ENCODE peak calls at places on chromosomes 1 and 21, in four cellular contexts. K, G, T and N are unnamed samples.

GRCh38 chr1:182286761-182287160 is 104.8 kb downstream of the GLUL start:
- DNase-seq in K (no peak), G (no peak), T (no peak), N (no peak)

GRCh38 chr21:41992576-41992975 is 17.6 kb downstream of the ZBTB21 start:
- DNase-seq in K (no peak), G (no peak), T (no peak), N (no peak)

GRCh38 chr1:6599141-6599975 is 3.3 kb downstream of the KLHL21 start:
- DNase-seq in K (no peak), G (no peak), T (no peak), N (no peak)

GRCh38 chr21:22597660-22598255 is 1599.5 kb downstream of the NCAM2 start:
- DNase-seq in K (no peak), G (no peak), T (no peak), N (no peak)

GRCh38 chr1:239219679-239220078 is 166.7 kb upstream of the CHRM3 start:
- DNase-seq in K (no peak), G (no peak), T (no peak), N (no peak)

GRCh38 chr1:77282187-77282865 is 507 bp downstream of the AK5 start:
- DNase-seq in K (no peak), G (peak), T (no peak), N (peak)

GRCh38 chr1:67635055-67635809 is 49.8 kb upstream of the GADD45A start:
- DNase-seq in K (no peak), G (no peak), T (no peak), N (no peak)

GRCh38 chr1:39187276-39188046 is 17.0 kb upstream of the MACF1 start:
- DNase-seq in K (no peak), G (no peak), T (no peak), N (no peak)

GRCh38 chr1:230808268-230808872 is 60.0 kb downstream of the C1orf198 start:
- DNase-seq in K (no peak), G (no peak), T (no peak), N (no peak)

GRCh38 chr1:108661030-108661609 is at the start of gene HENMT1:
- DNase-seq in K (peak), G (peak), T (peak), N (peak)

GRCh38 chr1:208919371-208919770 is 664.1 kb upstream of the CAMK1G start:
- DNase-seq in K (no peak), G (no peak), T (no peak), N (no peak)

GRCh38 chr1:91278754-91279153 is 125.9 kb downstream of the HFM1 start:
- DNase-seq in K (no peak), G (no peak), T (no peak), N (no peak)

GRCh38 chr1:218930879-218931278 is 242.8 kb upstream of the LYPLAL1 start:
- DNase-seq in K (no peak), G (no peak), T (no peak), N (no peak)

GRCh38 chr1:165436994-165437393 is 7.9 kb downstream of the RXRG start:
- DNase-seq in K (no peak), G (no peak), T (no peak), N (no peak)

GRCh38 chr1:52634111-52634510 is 1.1 kb downstream of the SHISAL2A start:
- DNase-seq in K (no peak), G (no peak), T (no peak), N (no peak)

GRCh38 chr1:229397762-229398161 is 36.1 kb downstream of the ACTA1 start:
- DNase-seq in K (no peak), G (no peak), T (no peak), N (no peak)

GRCh38 chr1:25817840-25818501 is 1.8 kb upstream of the MTFR1L start:
- DNase-seq in K (no peak), G (no peak), T (no peak), N (no peak)
- TF ChIP-seq TAF1 in K (no peak), G (no peak), T (no peak), N (no peak)

GRCh38 chr21:15063081-15063820 is 1.5 kb downstream of the NRIP1 start:
- DNase-seq in K (no peak), G (no peak), T (no peak), N (no peak)

GRCh38 chr21:15063821-15064575 is 802 bp downstream of the NRIP1 start:
- DNase-seq in K (no peak), G (no peak), T (no peak), N (no peak)

GRCh38 chr21:15065381-15066230 is 806 bp upstream of the NRIP1 start:
- DNase-seq in K (no peak), G (no peak), T (no peak), N (no peak)

GRCh38 chr21:15066231-15066577 is 1.4 kb upstream of the NRIP1 start:
- DNase-seq in K (no peak), G (no peak), T (no peak), N (no peak)

DNA sequence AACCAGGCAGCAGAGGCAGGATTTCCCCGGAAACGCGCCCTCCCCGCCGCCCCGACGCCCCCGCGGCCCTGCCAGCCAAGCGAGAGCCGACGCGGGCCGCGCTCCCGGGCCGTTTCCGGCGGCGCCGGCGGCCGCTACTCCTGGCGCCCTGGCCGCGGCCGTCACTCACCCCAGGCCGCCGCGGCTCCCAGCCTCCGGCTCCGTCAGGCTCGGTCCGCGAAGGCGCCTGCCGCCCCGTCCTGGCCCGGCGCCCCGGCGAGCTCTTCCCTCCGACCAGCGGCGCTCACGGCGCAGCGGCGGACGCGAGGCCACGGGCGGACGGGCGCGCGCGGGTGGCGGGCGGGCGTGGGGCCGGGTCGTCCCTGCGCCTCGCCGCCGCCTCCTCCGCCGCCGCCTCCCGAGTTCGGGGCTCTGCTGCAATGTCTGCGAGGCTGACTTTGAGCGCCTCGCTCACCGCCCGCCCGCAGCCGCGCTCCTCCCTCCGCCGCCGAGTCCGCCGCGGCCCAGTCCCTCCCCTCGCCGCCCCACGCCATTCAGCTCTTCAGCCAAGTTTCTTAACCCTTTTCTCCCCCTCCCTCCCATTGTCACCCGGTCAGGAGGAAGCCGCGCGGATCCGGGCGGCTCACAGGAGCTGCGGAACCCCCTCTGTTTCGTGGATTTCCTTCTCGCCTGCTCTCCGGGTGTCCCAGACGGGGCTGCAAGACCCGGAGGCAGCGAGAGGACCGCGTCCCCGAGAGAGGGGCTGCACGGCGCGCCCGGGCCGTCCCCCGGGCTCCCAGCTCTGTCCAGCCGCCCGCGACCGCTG is at the start of gene NRIP1:
- DNase-seq in K (no peak), G (peak), T (no peak), N (peak)
- TF ChIP-seq POLR2AphosphoS5 in K (no peak), G (no peak), T (no peak), N (no peak)

GRCh38 chr1:222239130-222239529 is 308.8 kb downstream of the HHIPL2 start:
- DNase-seq in K (no peak), G (no peak), T (no peak), N (no peak)

GRCh38 chr1:222242492-222242891 is 305.4 kb downstream of the HHIPL2 start:
- DNase-seq in K (no peak), G (no peak), T (no peak), N (no peak)

GRCh38 chr1:222241410-222241809 is 306.5 kb downstream of the HHIPL2 start:
- DNase-seq in K (no peak), G (no peak), T (no peak), N (no peak)

GRCh38 chr1:222243902-222244301 is 304.0 kb downstream of the HHIPL2 start:
- DNase-seq in K (no peak), G (no peak), T (no peak), N (no peak)

DNA sequence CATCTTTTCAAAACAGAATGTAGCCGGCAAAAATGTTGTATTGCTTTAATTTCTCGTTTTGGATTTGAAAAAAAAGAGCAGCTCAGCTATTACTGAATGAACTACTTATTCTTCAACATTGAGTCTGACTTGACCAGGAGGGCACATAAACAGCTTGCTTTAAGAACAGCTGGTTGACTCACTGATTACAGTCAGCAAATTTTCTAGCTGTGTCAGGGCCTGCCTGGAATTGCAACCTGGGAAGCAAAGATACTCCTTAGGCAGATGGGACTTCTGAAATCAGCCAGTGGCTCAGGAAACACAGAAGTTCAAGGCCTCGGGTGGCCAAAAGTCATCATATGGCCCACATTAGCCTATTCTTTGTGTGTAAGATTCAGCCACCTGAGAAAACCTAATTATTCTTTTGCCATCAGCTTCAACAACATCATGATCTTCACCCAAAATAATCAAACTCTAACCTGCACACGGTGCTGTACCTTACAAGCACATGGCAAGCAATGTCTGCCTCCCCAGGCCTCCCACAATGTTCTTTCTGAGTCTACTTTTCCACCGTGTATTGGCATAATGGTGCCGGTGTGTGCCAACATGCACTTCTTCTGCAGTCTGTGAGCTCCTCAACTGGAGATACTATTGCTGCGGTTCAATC is 307.2 kb downstream of the HHIPL2 start:
- DNase-seq in K (no peak), G (no peak), T (no peak), N (no peak)
- TF ChIP-seq POLR2A in K (no peak), G (no peak), T (no peak), N (no peak)

DNA sequence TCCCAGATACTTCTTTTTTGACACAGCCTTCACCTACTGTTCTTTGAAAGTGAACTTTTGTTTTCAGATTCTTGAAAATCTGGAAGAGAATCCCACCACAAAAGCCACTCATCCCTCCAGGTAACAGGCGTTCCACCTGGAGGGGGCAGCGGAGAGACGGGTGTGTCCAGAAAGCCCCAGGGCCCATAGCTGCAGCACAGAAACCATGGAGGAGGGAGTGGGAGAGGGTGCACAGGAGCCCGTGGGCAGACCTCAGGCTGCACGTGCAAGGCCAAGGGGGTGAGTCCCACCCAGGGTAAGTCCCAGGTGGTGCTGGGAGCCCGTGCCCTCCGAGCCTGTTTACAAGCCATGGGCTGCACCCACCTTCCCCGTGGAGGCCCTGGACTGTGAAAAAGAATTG is 86.5 kb downstream of the PSMG1 start:
- DNase-seq in K (no peak), G (no peak), T (no peak), N (no peak)
- TF ChIP-seq TAF1 in K (no peak), G (no peak), T (no peak), N (no peak)

DNA sequence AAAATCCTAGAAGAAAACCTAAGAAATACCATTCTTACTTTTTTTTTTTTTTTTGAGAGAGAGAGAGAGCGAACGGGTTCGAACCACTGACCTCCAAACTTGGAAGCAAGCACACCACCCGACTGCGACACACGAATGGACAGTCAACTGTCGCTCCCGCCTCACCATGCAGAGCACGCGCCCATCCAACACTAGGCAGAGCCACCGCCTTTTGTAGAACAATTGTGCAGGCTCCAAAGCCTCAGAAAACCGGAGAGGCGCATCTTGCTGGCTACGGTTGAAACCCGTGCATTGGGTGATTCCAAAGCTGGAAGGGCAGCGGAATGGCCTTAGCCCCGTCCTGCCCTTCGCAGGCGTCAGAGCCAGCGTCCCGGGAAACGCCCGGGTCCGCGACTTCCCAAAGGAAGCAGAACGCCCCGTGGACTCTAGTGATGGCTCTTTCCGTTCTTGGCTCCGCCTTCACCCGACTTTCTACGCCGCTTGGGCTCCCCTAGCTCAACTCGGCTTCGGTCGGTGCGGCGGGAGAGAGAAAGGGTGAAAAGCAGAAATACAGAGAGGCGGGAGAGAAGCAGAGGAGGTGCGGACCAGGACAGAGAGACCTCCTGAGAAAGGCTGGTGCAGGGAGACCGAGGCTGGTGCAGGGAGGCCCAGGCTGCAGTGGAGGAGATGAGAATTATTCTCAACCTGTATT is 99.8 kb downstream of the PRKAB2 start:
- DNase-seq in K (no peak), G (no peak), T (no peak), N (no peak)
- TF ChIP-seq POLR2AphosphoS5 in K (no peak), G (no peak), T (no peak), N (no peak)

GRCh38 chr21:44644878-44645277 is 1.3 kb upstream of the KRTAP10-11 start:
- DNase-seq in K (no peak), G (no peak), T (no peak), N (no peak)
- TF ChIP-seq POLR2A in K (no peak), G (no peak), T (no peak), N (no peak)

GRCh38 chr1:15947382-15948090 is 28.4 kb downstream of the ZBTB17 start:
- DNase-seq in K (no peak), G (no peak), T (no peak), N (no peak)

GRCh38 chr1:15949453-15950245 is 26.3 kb downstream of the ZBTB17 start:
- DNase-seq in K (peak), G (peak), T (no peak), N (peak)

GRCh38 chr1:15946546-15947381 is 29.1 kb downstream of the ZBTB17 start:
- DNase-seq in K (no peak), G (no peak), T (no peak), N (no peak)

GRCh38 chr1:15948600-15949452 is 27.1 kb downstream of the ZBTB17 start:
- DNase-seq in K (no peak), G (no peak), T (no peak), N (no peak)

GRCh38 chr1:15948091-15948591 is 27.8 kb downstream of the ZBTB17 start:
- DNase-seq in K (no peak), G (no peak), T (no peak), N (no peak)
- TF ChIP-seq TAF1 in K (no peak), G (no peak), T (no peak), N (no peak)

GRCh38 chr1:22325531-22326371 is 125.9 kb upstream of the ZBTB40 start:
- DNase-seq in K (no peak), G (no peak), T (no peak), N (no peak)

GRCh38 chr1:22321917-22322316 is 129.7 kb upstream of the ZBTB40 start:
- DNase-seq in K (no peak), G (no peak), T (no peak), N (no peak)

GRCh38 chr1:22326372-22326915 is 125.2 kb upstream of the ZBTB40 start:
- DNase-seq in K (no peak), G (no peak), T (no peak), N (no peak)

GRCh38 chr1:22323141-22323845 is 128.4 kb upstream of the ZBTB40 start:
- DNase-seq in K (no peak), G (no peak), T (no peak), N (no peak)

DNA sequence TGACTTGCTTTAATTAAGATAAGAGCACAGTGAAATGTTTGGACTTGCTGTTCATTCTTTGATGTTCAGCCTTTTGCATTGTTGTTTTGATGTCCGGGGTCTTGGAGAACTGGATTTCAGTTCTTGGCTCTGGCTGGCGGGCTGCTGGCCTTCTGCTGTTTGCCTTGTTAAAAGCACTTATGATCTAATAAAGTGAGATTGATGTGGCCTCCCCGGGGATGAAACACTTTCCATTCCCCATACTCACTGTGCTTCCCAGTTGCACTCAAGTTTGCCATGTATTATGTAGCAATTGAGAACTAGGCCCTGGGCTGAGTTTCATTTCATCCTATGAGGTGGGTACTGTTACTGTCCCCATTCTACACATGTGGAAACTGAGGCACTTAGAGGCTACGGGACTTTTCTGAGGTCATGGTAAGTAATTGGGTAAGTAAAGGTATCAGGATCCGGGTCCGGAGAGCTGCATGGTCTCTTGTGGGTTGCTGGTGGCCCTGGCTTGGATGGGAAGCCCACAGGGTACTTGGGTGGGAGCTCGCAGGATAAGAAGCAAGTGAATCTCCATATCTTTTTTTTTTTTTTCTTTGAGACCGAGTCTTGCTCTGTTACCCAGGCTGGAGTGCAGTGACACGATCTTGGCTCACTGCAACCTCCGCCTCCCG is 127.7 kb upstream of the ZBTB40 start:
- DNase-seq in K (no peak), G (no peak), T (no peak), N (no peak)
- TF ChIP-seq POLR2AphosphoS5 in K (no peak), G (no peak), T (no peak), N (no peak)

DNA sequence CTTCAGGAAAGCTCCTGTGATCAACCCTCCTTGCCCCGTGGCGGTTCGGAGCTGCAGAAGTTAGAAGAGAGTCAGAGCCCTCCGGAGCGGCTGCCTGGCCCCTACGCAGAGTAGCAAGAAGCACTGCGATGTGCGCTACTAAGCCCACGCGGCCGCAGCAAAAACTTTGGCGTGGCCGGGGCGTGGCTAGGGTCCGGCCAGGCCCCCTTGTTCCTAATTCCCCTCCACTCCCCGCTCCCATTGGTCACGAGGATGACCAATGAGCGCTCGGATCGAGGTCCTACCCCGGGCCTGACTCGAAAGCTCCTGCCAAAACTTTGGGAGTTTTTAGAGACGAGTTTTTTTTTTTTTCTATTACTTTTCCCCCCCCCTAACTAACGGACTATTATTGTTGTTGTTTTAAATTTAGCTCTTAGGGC is at the start of gene HLX:
- DNase-seq in K (no peak), G (peak), T (no peak), N (peak)
- TF ChIP-seq POLR2A in K (no peak), G (no peak), T (no peak), N (no peak)